ENCODE peak calls at places on chromosome 6, in six cellular contexts. One of them, this sample, is unnamed.

GRCh38 chr6:26286168-26286854 is 78.7 kb upstream of the BTN3A2 start:
- DNase-seq in NCI-H82: peak; percentile 78
- DNase-seq in HL-60: peak; percentile 57
- DNase-seq in HTR-8/SVneo: no peak
- DNase-seq in activated T-helper 2 cell treated with anti-CD3 and anti-CD28 coated beads, Interferon-gamma antibody, Interleukin-2, Interleukin-4, amounts not matched to agents 10 μg/mL and 5 μg/mL and 100 μg/mL, durations not matched to agents 14 hours and 24 hours and 36 hours: peak; percentile 72
- DNase-seq in T1000: peak; percentile 76
- DNase-seq in this sample: peak; percentile 25

GRCh38 chr6:20092071-20092566 is 120.2 kb downstream of the MBOAT1 start:
- DNase-seq in NCI-H82: peak; percentile 70
- DNase-seq in HL-60: peak; percentile 12
- DNase-seq in HTR-8/SVneo: peak; percentile 13
- DNase-seq in activated T-helper 2 cell treated with anti-CD3 and anti-CD28 coated beads, Interferon-gamma antibody, Interleukin-2, Interleukin-4, amounts not matched to agents 10 μg/mL and 5 μg/mL and 100 μg/mL, durations not matched to agents 14 hours and 24 hours and 36 hours: no peak
- DNase-seq in T1000: no peak
- DNase-seq in this sample: no peak

GRCh38 chr6:13453771-13454251 is 33.6 kb downstream of the GFOD1 start:
- DNase-seq in NCI-H82: peak; percentile 55
- DNase-seq in HL-60: no peak
- DNase-seq in HTR-8/SVneo: no peak
- DNase-seq in activated T-helper 2 cell treated with anti-CD3 and anti-CD28 coated beads, Interferon-gamma antibody, Interleukin-2, Interleukin-4, amounts not matched to agents 10 μg/mL and 5 μg/mL and 100 μg/mL, durations not matched to agents 14 hours and 24 hours and 36 hours: no peak
- DNase-seq in T1000: no peak
- DNase-seq in this sample: no peak

GRCh38 chr6:41672016-41672415 is 33.7 kb downstream of the MDFI start:
- DNase-seq in NCI-H82: no peak
- DNase-seq in HL-60: no peak
- DNase-seq in HTR-8/SVneo: no peak
- DNase-seq in activated T-helper 2 cell treated with anti-CD3 and anti-CD28 coated beads, Interferon-gamma antibody, Interleukin-2, Interleukin-4, amounts not matched to agents 10 μg/mL and 5 μg/mL and 100 μg/mL, durations not matched to agents 14 hours and 24 hours and 36 hours: no peak
- DNase-seq in T1000: no peak
- DNase-seq in this sample: no peak

GRCh38 chr6:143187173-143187908 is 126.7 kb downstream of the AIG1 start:
- DNase-seq in NCI-H82: no peak
- DNase-seq in HL-60: no peak
- DNase-seq in HTR-8/SVneo: no peak
- DNase-seq in activated T-helper 2 cell treated with anti-CD3 and anti-CD28 coated beads, Interferon-gamma antibody, Interleukin-2, Interleukin-4, amounts not matched to agents 10 μg/mL and 5 μg/mL and 100 μg/mL, durations not matched to agents 14 hours and 24 hours and 36 hours: no peak
- DNase-seq in T1000: no peak
- DNase-seq in this sample: no peak

GRCh38 chr6:70973591-70973990 is 16.7 kb upstream of the B3GAT2 start:
- DNase-seq in NCI-H82: no peak
- DNase-seq in HL-60: no peak
- DNase-seq in HTR-8/SVneo: no peak
- DNase-seq in activated T-helper 2 cell treated with anti-CD3 and anti-CD28 coated beads, Interferon-gamma antibody, Interleukin-2, Interleukin-4, amounts not matched to agents 10 μg/mL and 5 μg/mL and 100 μg/mL, durations not matched to agents 14 hours and 24 hours and 36 hours: no peak
- DNase-seq in T1000: no peak
- DNase-seq in this sample: no peak

GRCh38 chr6:157440162-157440561 is 59.2 kb downstream of the ZDHHC14 start:
- DNase-seq in NCI-H82: no peak
- DNase-seq in HL-60: no peak
- DNase-seq in HTR-8/SVneo: no peak
- DNase-seq in activated T-helper 2 cell treated with anti-CD3 and anti-CD28 coated beads, Interferon-gamma antibody, Interleukin-2, Interleukin-4, amounts not matched to agents 10 μg/mL and 5 μg/mL and 100 μg/mL, durations not matched to agents 14 hours and 24 hours and 36 hours: no peak
- DNase-seq in T1000: no peak
- DNase-seq in this sample: no peak

GRCh38 chr6:163392533-163392932 is 22.0 kb upstream of the QKI start:
- DNase-seq in NCI-H82: no peak
- DNase-seq in HL-60: no peak
- DNase-seq in HTR-8/SVneo: no peak
- DNase-seq in activated T-helper 2 cell treated with anti-CD3 and anti-CD28 coated beads, Interferon-gamma antibody, Interleukin-2, Interleukin-4, amounts not matched to agents 10 μg/mL and 5 μg/mL and 100 μg/mL, durations not matched to agents 14 hours and 24 hours and 36 hours: no peak
- DNase-seq in T1000: no peak
- DNase-seq in this sample: no peak

GRCh38 chr6:158959552-158959951 is 40.5 kb downstream of the RSPH3 start:
- DNase-seq in NCI-H82: no peak
- DNase-seq in HL-60: no peak
- DNase-seq in HTR-8/SVneo: no peak
- DNase-seq in activated T-helper 2 cell treated with anti-CD3 and anti-CD28 coated beads, Interferon-gamma antibody, Interleukin-2, Interleukin-4, amounts not matched to agents 10 μg/mL and 5 μg/mL and 100 μg/mL, durations not matched to agents 14 hours and 24 hours and 36 hours: no peak
- DNase-seq in T1000: no peak
- DNase-seq in this sample: no peak

GRCh38 chr6:170270984-170271593 is 19.8 kb downstream of the DLL1 start:
- DNase-seq in NCI-H82: peak; percentile 79
- DNase-seq in HL-60: no peak
- DNase-seq in HTR-8/SVneo: no peak
- DNase-seq in activated T-helper 2 cell treated with anti-CD3 and anti-CD28 coated beads, Interferon-gamma antibody, Interleukin-2, Interleukin-4, amounts not matched to agents 10 μg/mL and 5 μg/mL and 100 μg/mL, durations not matched to agents 14 hours and 24 hours and 36 hours: no peak
- DNase-seq in T1000: no peak
- DNase-seq in this sample: no peak

GRCh38 chr6:136846046-136846445 is 23.7 kb downstream of the PEX7 start:
- DNase-seq in NCI-H82: peak; percentile 63
- DNase-seq in HL-60: peak; percentile 36
- DNase-seq in HTR-8/SVneo: peak; percentile 35
- DNase-seq in activated T-helper 2 cell treated with anti-CD3 and anti-CD28 coated beads, Interferon-gamma antibody, Interleukin-2, Interleukin-4, amounts not matched to agents 10 μg/mL and 5 μg/mL and 100 μg/mL, durations not matched to agents 14 hours and 24 hours and 36 hours: no peak
- DNase-seq in T1000: no peak
- DNase-seq in this sample: no peak

GRCh38 chr6:75601608-75602163 is at the start of gene SENP6:
- DNase-seq in NCI-H82: peak; percentile 82
- DNase-seq in HL-60: no peak
- DNase-seq in HTR-8/SVneo: peak; percentile 63
- DNase-seq in activated T-helper 2 cell treated with anti-CD3 and anti-CD28 coated beads, Interferon-gamma antibody, Interleukin-2, Interleukin-4, amounts not matched to agents 10 μg/mL and 5 μg/mL and 100 μg/mL, durations not matched to agents 14 hours and 24 hours and 36 hours: peak; percentile 68
- DNase-seq in T1000: peak; percentile 40
- DNase-seq in this sample: peak; percentile 71

GRCh38 chr6:9576521-9576920 is 838.4 kb downstream of the TFAP2A start:
- DNase-seq in NCI-H82: no peak
- DNase-seq in HL-60: no peak
- DNase-seq in HTR-8/SVneo: no peak
- DNase-seq in activated T-helper 2 cell treated with anti-CD3 and anti-CD28 coated beads, Interferon-gamma antibody, Interleukin-2, Interleukin-4, amounts not matched to agents 10 μg/mL and 5 μg/mL and 100 μg/mL, durations not matched to agents 14 hours and 24 hours and 36 hours: no peak
- DNase-seq in T1000: no peak
- DNase-seq in this sample: no peak

GRCh38 chr6:8088886-8089285 is 13.5 kb downstream of the EEF1E1 start:
- DNase-seq in NCI-H82: no peak
- DNase-seq in HL-60: no peak
- DNase-seq in HTR-8/SVneo: no peak
- DNase-seq in activated T-helper 2 cell treated with anti-CD3 and anti-CD28 coated beads, Interferon-gamma antibody, Interleukin-2, Interleukin-4, amounts not matched to agents 10 μg/mL and 5 μg/mL and 100 μg/mL, durations not matched to agents 14 hours and 24 hours and 36 hours: no peak
- DNase-seq in T1000: no peak
- DNase-seq in this sample: no peak

GRCh38 chr6:137657351-137657911 is 163.2 kb upstream of the OLIG3 start:
- DNase-seq in NCI-H82: no peak
- DNase-seq in HL-60: no peak
- DNase-seq in HTR-8/SVneo: no peak
- DNase-seq in activated T-helper 2 cell treated with anti-CD3 and anti-CD28 coated beads, Interferon-gamma antibody, Interleukin-2, Interleukin-4, amounts not matched to agents 10 μg/mL and 5 μg/mL and 100 μg/mL, durations not matched to agents 14 hours and 24 hours and 36 hours: peak; percentile 34
- DNase-seq in T1000: no peak
- DNase-seq in this sample: no peak

GRCh38 chr6:135604035-135604865 is 106.7 kb upstream of the AHI1 start:
- DNase-seq in NCI-H82: no peak
- DNase-seq in HL-60: no peak
- DNase-seq in HTR-8/SVneo: no peak
- DNase-seq in activated T-helper 2 cell treated with anti-CD3 and anti-CD28 coated beads, Interferon-gamma antibody, Interleukin-2, Interleukin-4, amounts not matched to agents 10 μg/mL and 5 μg/mL and 100 μg/mL, durations not matched to agents 14 hours and 24 hours and 36 hours: no peak
- DNase-seq in T1000: no peak
- DNase-seq in this sample: no peak

GRCh38 chr6:2020909-2021308 is 224.5 kb downstream of the GMDS start:
- DNase-seq in NCI-H82: no peak
- DNase-seq in HL-60: no peak
- DNase-seq in HTR-8/SVneo: no peak
- DNase-seq in activated T-helper 2 cell treated with anti-CD3 and anti-CD28 coated beads, Interferon-gamma antibody, Interleukin-2, Interleukin-4, amounts not matched to agents 10 μg/mL and 5 μg/mL and 100 μg/mL, durations not matched to agents 14 hours and 24 hours and 36 hours: no peak
- DNase-seq in T1000: no peak
- DNase-seq in this sample: no peak